ENCODE peak calls at places on chromosomes 13 and 19, in nine cellular contexts. One of them, this sample, is unnamed.

GRCh38 chr13:68066879-68067513 is 836.9 kb upstream of the PCDH9 start:
- DNase-seq in mucosa of gallbladder: no peak
- DNase-seq in caudate nucleus: no peak
- DNase-seq in stimulated activated CD4-positive, alpha-beta T cell treated with anti-CD3 and anti-CD28 coated beads, Interleukin-15, amount 100 ng/mL, for 48 hours: no peak
- DNase-seq in cortex of kidney: no peak
- DNase-seq in fibroblast of pulmonary artery: no peak
- DNase-seq in fibroblast of mammary gland: no peak
- DNase-seq in pons: no peak
- DNase-seq in HEK293T: no peak
- DNase-seq in this sample: no peak

GRCh38 chr19:2977686-2978466 is 512 bp downstream of the TLE6 start:
- DNase-seq in mucosa of gallbladder: no peak
- DNase-seq in stimulated activated CD4-positive, alpha-beta T cell treated with anti-CD3 and anti-CD28 coated beads, Interleukin-15, amount 100 ng/mL, for 48 hours: no peak
- DNase-seq in pons: no peak
- DNase-seq in fibroblast of mammary gland: no peak
- DNase-seq in caudate nucleus: no peak
- DNase-seq in cortex of kidney: no peak
- DNase-seq in fibroblast of pulmonary artery: no peak
- DNase-seq in HEK293T: no peak
- DNase-seq in this sample: no peak

GRCh38 chr19:36136975-36137686 is 2.7 kb upstream of the CAPNS1 start:
- DNase-seq in caudate nucleus: no peak
- DNase-seq in fibroblast of pulmonary artery: peak
- DNase-seq in cortex of kidney: no peak
- DNase-seq in HEK293T: no peak
- DNase-seq in pons: no peak
- DNase-seq in fibroblast of mammary gland: peak
- DNase-seq in mucosa of gallbladder: peak
- DNase-seq in stimulated activated CD4-positive, alpha-beta T cell treated with anti-CD3 and anti-CD28 coated beads, Interleukin-15, amount 100 ng/mL, for 48 hours: no peak
- DNase-seq in this sample: peak

GRCh38 chr13:98576215-98576945 is 527 bp downstream of the STK24 start:
- DNase-seq in HEK293T: no peak
- DNase-seq in cortex of kidney: no peak
- DNase-seq in fibroblast of mammary gland: no peak
- DNase-seq in caudate nucleus: peak
- DNase-seq in mucosa of gallbladder: no peak
- DNase-seq in stimulated activated CD4-positive, alpha-beta T cell treated with anti-CD3 and anti-CD28 coated beads, Interleukin-15, amount 100 ng/mL, for 48 hours: no peak
- DNase-seq in pons: no peak
- DNase-seq in fibroblast of pulmonary artery: no peak
- DNase-seq in this sample: peak

GRCh38 chr19:30682576-30683536 is 310.7 kb downstream of the ZNF536 start:
- DNase-seq in mucosa of gallbladder: peak
- DNase-seq in cortex of kidney: no peak
- DNase-seq in fibroblast of mammary gland: peak
- DNase-seq in pons: peak
- DNase-seq in fibroblast of pulmonary artery: peak
- DNase-seq in caudate nucleus: peak
- DNase-seq in stimulated activated CD4-positive, alpha-beta T cell treated with anti-CD3 and anti-CD28 coated beads, Interleukin-15, amount 100 ng/mL, for 48 hours: peak
- DNase-seq in HEK293T: peak
- DNase-seq in this sample: peak

GRCh38 chr13:98397221-98397620 is 179.7 kb downstream of the STK24 start:
- DNase-seq in pons: no peak
- DNase-seq in caudate nucleus: no peak
- DNase-seq in cortex of kidney: no peak
- DNase-seq in HEK293T: no peak
- DNase-seq in fibroblast of mammary gland: peak
- DNase-seq in fibroblast of pulmonary artery: peak
- DNase-seq in mucosa of gallbladder: no peak
- DNase-seq in stimulated activated CD4-positive, alpha-beta T cell treated with anti-CD3 and anti-CD28 coated beads, Interleukin-15, amount 100 ng/mL, for 48 hours: no peak
- DNase-seq in this sample: no peak

GRCh38 chr19:11152318-11153062 is 3.1 kb downstream of the SPC24 start:
- DNase-seq in caudate nucleus: no peak
- DNase-seq in pons: no peak
- DNase-seq in fibroblast of pulmonary artery: peak
- DNase-seq in cortex of kidney: no peak
- DNase-seq in fibroblast of mammary gland: peak
- DNase-seq in HEK293T: no peak
- DNase-seq in mucosa of gallbladder: peak
- DNase-seq in stimulated activated CD4-positive, alpha-beta T cell treated with anti-CD3 and anti-CD28 coated beads, Interleukin-15, amount 100 ng/mL, for 48 hours: no peak
- DNase-seq in this sample: peak

GRCh38 chr13:58397596-58398387 is 766.2 kb downstream of the PCDH17 start:
- DNase-seq in caudate nucleus: no peak
- DNase-seq in fibroblast of pulmonary artery: no peak
- DNase-seq in mucosa of gallbladder: no peak
- DNase-seq in stimulated activated CD4-positive, alpha-beta T cell treated with anti-CD3 and anti-CD28 coated beads, Interleukin-15, amount 100 ng/mL, for 48 hours: no peak
- DNase-seq in fibroblast of mammary gland: no peak
- DNase-seq in cortex of kidney: no peak
- DNase-seq in pons: no peak
- DNase-seq in HEK293T: no peak
- DNase-seq in this sample: no peak

GRCh38 chr19:30552593-30552992 is 180.4 kb downstream of the ZNF536 start:
- DNase-seq in caudate nucleus: no peak
- DNase-seq in fibroblast of mammary gland: no peak
- DNase-seq in pons: no peak
- DNase-seq in cortex of kidney: no peak
- DNase-seq in HEK293T: no peak
- DNase-seq in mucosa of gallbladder: no peak
- DNase-seq in stimulated activated CD4-positive, alpha-beta T cell treated with anti-CD3 and anti-CD28 coated beads, Interleukin-15, amount 100 ng/mL, for 48 hours: no peak
- DNase-seq in fibroblast of pulmonary artery: no peak
- DNase-seq in this sample: no peak

GRCh38 chr13:46146898-46147297 is 35.1 kb downstream of the LCP1 start:
- DNase-seq in fibroblast of mammary gland: peak
- DNase-seq in caudate nucleus: no peak
- DNase-seq in fibroblast of pulmonary artery: peak
- DNase-seq in cortex of kidney: no peak
- DNase-seq in mucosa of gallbladder: no peak
- DNase-seq in HEK293T: peak
- DNase-seq in stimulated activated CD4-positive, alpha-beta T cell treated with anti-CD3 and anti-CD28 coated beads, Interleukin-15, amount 100 ng/mL, for 48 hours: no peak
- DNase-seq in pons: peak
- DNase-seq in this sample: peak

This sample was measured in mammary epithelial cell.